ENCODE peak calls at places on chromosomes 11 and 22, in five cellular contexts. P is naive thymus-derived CD4-positive, alpha-beta T cell; V is brain microvascular endothelial cell; X is lower lobe of right lung; J is GM23248. I is an unnamed sample.

GRCh38 chr11:106156290-106156937 is 79.0 kb downstream of the AASDHPPT start:
- DNase-seq in X (no peak), P (no peak), V (peak), J (peak), I (peak)

GRCh38 chr11:104093426-104094280 is 57.2 kb downstream of the DDI1 start:
- DNase-seq in P (no peak), V (no peak), X (no peak), J (no peak), I (no peak)

GRCh38 chr11:83437939-83438338 is 151.8 kb upstream of the CCDC90B start:
- DNase-seq in V (no peak), P (no peak), J (peak), X (peak), I (no peak)

GRCh38 chr11:122764691-122765090 is 73.6 kb upstream of the CRTAM start:
- DNase-seq in P (no peak), V (no peak), J (no peak), X (no peak), I (no peak)

GRCh38 chr11:96156379-96156722 is 186.6 kb downstream of the MAML2 start:
- DNase-seq in X (no peak), P (no peak), J (peak), V (no peak), I (no peak)

GRCh38 chr11:66505276-66505816 is 5.1 kb upstream of the BBS1 start:
- DNase-seq in V (no peak), P (no peak), X (no peak), J (no peak), I (no peak)

GRCh38 chr22:25083414-25084166 is 116.1 kb upstream of the CRYBB3 start:
- DNase-seq in X (no peak), P (no peak), J (no peak), V (no peak), I (peak)

GRCh38 chr22:39318507-39319283 is 728 bp downstream of the RPL3 start:
- DNase-seq in P (no peak), V (peak), X (no peak), J (peak), I (peak)

GRCh38 chr11:2041963-2042362 is 44.3 kb upstream of the H19 start:
- DNase-seq in X (no peak), P (no peak), J (no peak), V (no peak), I (no peak)

GRCh38 chr11:111514216-111515031 is at the start of gene HOATZ:
- DNase-seq in J (no peak), V (no peak), X (peak), P (no peak), I (peak)

GRCh38 chr11:120675171-120675570 is 163.6 kb downstream of the GRIK4 start:
- DNase-seq in V (no peak), P (no peak), J (no peak), X (no peak), I (peak)

GRCh38 chr22:40540265-40540664 is 96.3 kb downstream of the MRTFA start:
- DNase-seq in P (no peak), X (no peak), V (no peak), J (no peak), I (no peak)

GRCh38 chr11:27416568-27417176 is 53.7 kb upstream of the CCDC34 start:
- DNase-seq in J (no peak), X (no peak), V (no peak), P (no peak), I (no peak)

GRCh38 chr11:79067355-79067685 is 373.5 kb downstream of the TENM4 start:
- DNase-seq in J (no peak), V (no peak), P (no peak), X (no peak), I (no peak)

DNA sequence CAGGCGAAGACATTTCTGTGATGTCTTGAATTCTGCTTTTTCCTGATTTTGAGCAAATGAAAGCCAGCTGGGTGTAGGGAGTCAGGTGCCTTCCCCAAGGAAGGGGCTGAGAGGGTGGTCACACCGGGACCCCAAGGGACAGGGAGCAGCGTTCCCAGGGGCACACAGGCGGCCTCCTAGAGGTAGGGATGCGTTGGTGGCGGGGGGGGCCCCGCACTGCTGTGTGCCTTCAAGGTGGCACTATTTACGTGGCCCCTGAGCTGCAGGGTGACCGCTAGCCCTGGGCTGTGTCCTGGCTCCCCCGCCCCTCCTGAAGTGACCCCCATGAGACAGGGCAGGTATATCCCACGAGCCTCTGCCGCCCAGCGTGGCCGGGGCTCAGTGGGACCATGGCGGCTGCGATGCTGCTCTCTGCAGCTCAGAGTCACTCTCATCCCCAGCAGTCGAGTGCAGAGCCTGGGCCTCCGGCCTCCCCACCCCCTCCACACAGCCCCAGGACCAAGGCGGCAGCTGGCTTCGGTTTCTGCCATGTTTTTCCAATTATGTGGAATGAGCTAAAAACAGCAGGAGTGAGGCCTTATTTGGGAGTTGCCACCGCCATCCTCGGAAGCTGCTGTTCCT is 60.9 kb downstream of the LRP5 start:
- DNase-seq in X (no peak), J (peak), V (no peak), P (no peak), I (peak)
- H3K27ac ChIP-seq in X (peak), J (no peak), V (no peak), P (no peak), I (peak)

GRCh38 chr11:72085836-72086475 is 5.3 kb downstream of the LRRC51 start:
- DNase-seq in V (no peak), J (no peak), P (no peak), X (no peak), I (no peak)
- H3K27ac ChIP-seq in V (no peak), J (no peak), P (no peak), X (no peak), I (no peak)

GRCh38 chr22:28917747-28918543 is 34.6 kb downstream of the ZNRF3 start:
- DNase-seq in J (no peak), X (no peak), P (no peak), V (no peak), I (peak)
- H3K27ac ChIP-seq in J (no peak), X (peak), P (no peak), V (no peak), I (peak)

DNA sequence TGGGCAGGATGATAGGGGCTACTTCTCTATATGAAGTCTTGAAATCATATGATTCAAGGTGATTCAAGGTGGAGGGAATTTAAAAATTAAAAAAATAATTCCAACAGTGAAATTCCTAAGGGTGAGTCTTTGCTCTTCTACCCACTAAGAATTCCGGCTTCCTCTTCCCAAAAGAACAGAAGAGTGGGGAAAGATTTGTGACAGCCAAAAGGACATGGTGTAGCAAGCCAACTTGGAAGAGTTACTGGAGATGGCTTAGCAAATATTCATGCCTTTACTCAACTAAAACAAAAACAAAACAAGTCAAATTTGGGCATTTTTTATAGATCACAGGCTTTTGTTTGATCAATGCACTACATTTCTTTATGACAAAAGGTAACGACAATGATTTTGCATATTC is 12.3 kb downstream of the ZBED5 start:
- DNase-seq in V (no peak), X (no peak), J (peak), P (no peak), I (no peak)
- H3K27ac ChIP-seq in V (no peak), X (no peak), J (no peak), P (no peak), I (no peak)

GRCh38 chr11:74007691-74008372 is 1.1 kb downstream of the UCP3 start:
- DNase-seq in P (no peak), J (no peak), X (no peak), V (no peak), I (no peak)

GRCh38 chr11:74006743-74007304 is 2.1 kb downstream of the UCP3 start:
- DNase-seq in J (no peak), V (no peak), X (no peak), P (no peak), I (no peak)

GRCh38 chr11:74009230-74009547 is 304 bp upstream of the UCP3 start:
- DNase-seq in J (no peak), P (no peak), V (no peak), X (no peak), I (no peak)

GRCh38 chr11:74009675-74010305 is 905 bp upstream of the UCP3 start:
- DNase-seq in P (no peak), J (no peak), V (no peak), X (no peak), I (no peak)

GRCh38 chr11:74008373-74009229 is at the start of gene UCP3:
- DNase-seq in V (no peak), J (no peak), X (no peak), P (no peak), I (no peak)
- H3K27ac ChIP-seq in V (no peak), J (no peak), X (no peak), P (peak), I (no peak)

DNA sequence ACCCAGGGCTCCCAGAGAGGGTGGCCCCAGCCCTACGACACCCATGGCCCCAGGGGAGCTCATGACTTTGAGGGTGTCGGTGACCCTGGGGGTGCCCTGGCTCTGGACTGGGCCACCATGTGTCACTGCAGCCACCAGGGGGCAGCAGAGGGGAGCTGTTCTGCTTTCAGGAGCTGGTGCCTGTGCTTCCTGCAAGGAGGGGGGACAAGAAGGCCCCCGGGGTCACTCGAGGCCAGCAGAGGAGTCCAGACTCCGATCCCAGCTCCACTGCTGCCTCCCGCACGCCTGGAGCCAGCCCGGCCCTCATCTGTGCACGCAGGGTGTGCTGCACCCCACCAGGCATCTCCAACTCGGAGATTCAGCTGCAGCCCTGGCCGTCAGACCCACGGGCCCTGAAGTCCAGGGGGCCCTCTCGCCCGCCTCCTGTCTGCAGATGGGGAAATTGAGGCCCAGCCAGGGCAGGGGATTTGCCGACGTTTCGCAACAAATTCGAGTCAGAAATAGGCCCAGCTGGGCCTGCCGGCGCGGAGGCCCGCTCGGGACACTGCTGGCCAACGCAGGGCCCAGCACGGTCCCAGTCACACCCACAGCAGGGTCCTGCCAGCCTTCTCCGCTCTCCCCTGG is 29.5 kb upstream of the WNT7B start:
- DNase-seq in V (peak), X (peak), J (peak), P (peak), I (peak)
- H3K27ac ChIP-seq in V (peak), X (peak), J (peak), P (no peak), I (peak)

I was measured in hepatocyte.